ENCODE peak calls at places on chromosome 11, in six cellular contexts. One of them, this sample, is unnamed.

GRCh38 chr11:10304495-10305261 is at the start of gene ADM:
- DNase-seq in stimulated activated CD8-positive, alpha-beta memory T cell treated with anti-CD3 and anti-CD28 coated beads, Interleukin-12 subunit alpha, Interleukin-12 subunit beta, amount 100 ng/mL, for 4 hours: no peak
- DNase-seq in RPMI7951: peak; percentile 92
- DNase-seq in kidney tubule cell: peak; percentile 96
- DNase-seq in left colon: peak; percentile 91
- DNase-seq in HCT116: peak; percentile 91
- DNase-seq in this sample: peak; percentile 62

GRCh38 chr11:15806217-15806616 is 550.1 kb downstream of the SOX6 start:
- DNase-seq in kidney tubule cell: no peak
- DNase-seq in left colon: no peak
- DNase-seq in HCT116: no peak
- DNase-seq in RPMI7951: no peak
- DNase-seq in stimulated activated CD8-positive, alpha-beta memory T cell treated with anti-CD3 and anti-CD28 coated beads, Interleukin-12 subunit alpha, Interleukin-12 subunit beta, amount 100 ng/mL, for 4 hours: no peak
- DNase-seq in this sample: no peak

GRCh38 chr11:13448876-13449275 is 14.1 kb downstream of the BTBD10 start:
- DNase-seq in left colon: no peak
- DNase-seq in RPMI7951: no peak
- DNase-seq in kidney tubule cell: no peak
- DNase-seq in stimulated activated CD8-positive, alpha-beta memory T cell treated with anti-CD3 and anti-CD28 coated beads, Interleukin-12 subunit alpha, Interleukin-12 subunit beta, amount 100 ng/mL, for 4 hours: no peak
- DNase-seq in HCT116: no peak
- DNase-seq in this sample: no peak

GRCh38 chr11:2789791-2790580 is 90.2 kb upstream of the KCNQ1OT1 start:
- DNase-seq in kidney tubule cell: no peak
- DNase-seq in HCT116: no peak
- DNase-seq in RPMI7951: no peak
- DNase-seq in left colon: peak; percentile 18
- DNase-seq in stimulated activated CD8-positive, alpha-beta memory T cell treated with anti-CD3 and anti-CD28 coated beads, Interleukin-12 subunit alpha, Interleukin-12 subunit beta, amount 100 ng/mL, for 4 hours: no peak
- DNase-seq in this sample: no peak

GRCh38 chr11:95378106-95378505 is 147.1 kb upstream of the SESN3 start:
- DNase-seq in stimulated activated CD8-positive, alpha-beta memory T cell treated with anti-CD3 and anti-CD28 coated beads, Interleukin-12 subunit alpha, Interleukin-12 subunit beta, amount 100 ng/mL, for 4 hours: no peak
- DNase-seq in HCT116: no peak
- DNase-seq in RPMI7951: peak; percentile 3
- DNase-seq in left colon: no peak
- DNase-seq in kidney tubule cell: peak; percentile 78
- DNase-seq in this sample: no peak

GRCh38 chr11:36306888-36307287 is 10.8 kb downstream of the PRR5L start:
- DNase-seq in HCT116: peak; percentile 27
- DNase-seq in left colon: no peak
- DNase-seq in RPMI7951: peak; percentile 60
- DNase-seq in kidney tubule cell: peak; percentile 26
- DNase-seq in stimulated activated CD8-positive, alpha-beta memory T cell treated with anti-CD3 and anti-CD28 coated beads, Interleukin-12 subunit alpha, Interleukin-12 subunit beta, amount 100 ng/mL, for 4 hours: no peak
- DNase-seq in this sample: no peak

GRCh38 chr11:77212314-77213007 is 84.4 kb downstream of the MYO7A start:
- DNase-seq in left colon: no peak
- DNase-seq in HCT116: no peak
- DNase-seq in stimulated activated CD8-positive, alpha-beta memory T cell treated with anti-CD3 and anti-CD28 coated beads, Interleukin-12 subunit alpha, Interleukin-12 subunit beta, amount 100 ng/mL, for 4 hours: no peak
- DNase-seq in RPMI7951: no peak
- DNase-seq in kidney tubule cell: no peak
- DNase-seq in this sample: no peak

GRCh38 chr11:834371-835316 is 1.9 kb downstream of the CD151 start:
- DNase-seq in kidney tubule cell: peak; percentile 99
- DNase-seq in left colon: peak; percentile 85
- DNase-seq in stimulated activated CD8-positive, alpha-beta memory T cell treated with anti-CD3 and anti-CD28 coated beads, Interleukin-12 subunit alpha, Interleukin-12 subunit beta, amount 100 ng/mL, for 4 hours: no peak
- DNase-seq in RPMI7951: peak; percentile 87
- DNase-seq in HCT116: peak; percentile 72
- DNase-seq in this sample: no peak

GRCh38 chr11:103339485-103339857 is 230.2 kb downstream of the DYNC2H1 start:
- DNase-seq in stimulated activated CD8-positive, alpha-beta memory T cell treated with anti-CD3 and anti-CD28 coated beads, Interleukin-12 subunit alpha, Interleukin-12 subunit beta, amount 100 ng/mL, for 4 hours: no peak
- DNase-seq in HCT116: no peak
- DNase-seq in left colon: no peak
- DNase-seq in RPMI7951: no peak
- DNase-seq in kidney tubule cell: no peak
- DNase-seq in this sample: no peak

GRCh38 chr11:94790771-94791180 is 22.6 kb downstream of the AMOTL1 start:
- DNase-seq in RPMI7951: peak; percentile 49
- DNase-seq in stimulated activated CD8-positive, alpha-beta memory T cell treated with anti-CD3 and anti-CD28 coated beads, Interleukin-12 subunit alpha, Interleukin-12 subunit beta, amount 100 ng/mL, for 4 hours: no peak
- DNase-seq in kidney tubule cell: peak; percentile 87
- DNase-seq in left colon: no peak
- DNase-seq in HCT116: peak; percentile 48
- DNase-seq in this sample: no peak

GRCh38 chr11:64036081-64037026 is 623 bp downstream of the FLRT1 start:
- DNase-seq in left colon: peak; percentile 36
- DNase-seq in stimulated activated CD8-positive, alpha-beta memory T cell treated with anti-CD3 and anti-CD28 coated beads, Interleukin-12 subunit alpha, Interleukin-12 subunit beta, amount 100 ng/mL, for 4 hours: no peak
- DNase-seq in HCT116: no peak
- DNase-seq in kidney tubule cell: peak; percentile 22
- DNase-seq in RPMI7951: peak; percentile 32
- DNase-seq in this sample: peak; percentile 39